ENCODE peak calls at places on chromosomes 1 and 21, in eight cellular contexts. Z, G, L, W, N, Y, T and I are unnamed samples.
A peak's percentile ranks its signal among the peaks of the same experiment; 100 is the strongest.

GRCh38 chr1:145962157-145963102 is 1.9 kb downstream of the ANKRD34A start:
- DNase-seq in G (no peak), Y (peak; percentile 76), L (no peak), Z (no peak), W (no peak), N (peak; percentile 37), T (peak; percentile 73), I (peak; percentile 17)

GRCh38 chr1:23198373-23198772 is 18.9 kb downstream of the HTR1D start:
- DNase-seq in W (peak; percentile 94), G (no peak), Y (no peak), Z (peak; percentile 90), L (no peak), T (no peak), N (no peak), I (no peak)

GRCh38 chr1:98102369-98103030 is 181.7 kb upstream of the DPYD start:
- DNase-seq in W (no peak), G (no peak), Z (peak; percentile 45), Y (no peak), T (no peak), L (no peak), N (no peak), I (no peak)

GRCh38 chr1:183590225-183591191 is at the start of gene NCF2:
- DNase-seq in L (no peak), Z (no peak), N (peak; percentile 83), Y (no peak), T (no peak), W (peak; percentile 75), G (peak; percentile 32), I (peak; percentile 12)

GRCh38 chr21:14752006-14752909 is 206.1 kb upstream of the SAMSN1 start:
- DNase-seq in N (no peak), Y (no peak), T (no peak), W (no peak), Z (no peak), G (no peak), L (no peak), I (no peak)

GRCh38 chr1:4699724-4700301 is 45.4 kb downstream of the AJAP1 start:
- DNase-seq in T (peak; percentile 37), G (no peak), L (no peak), N (no peak), W (no peak), Y (no peak), Z (no peak), I (no peak)

GRCh38 chr1:155177918-155178281 is 4.3 kb downstream of the TRIM46 start:
- DNase-seq in N (no peak), G (no peak), L (no peak), T (peak; percentile 36), W (no peak), Y (no peak), Z (no peak), I (no peak)

GRCh38 chr1:215226755-215227154 is 144.2 kb downstream of the KCNK2 start:
- DNase-seq in Y (no peak), G (no peak), N (no peak), W (peak; percentile 15), Z (no peak), L (no peak), T (no peak), I (no peak)

GRCh38 chr1:57307382-57307781 is 116.5 kb downstream of the DAB1 start:
- DNase-seq in W (peak; percentile 75), Y (no peak), L (no peak), G (no peak), Z (no peak), N (peak; percentile 10), T (peak; percentile 52), I (peak; percentile 94)

GRCh38 chr1:214440219-214440965 is 111.0 kb downstream of the PTPN14 start:
- DNase-seq in Z (no peak), G (peak; percentile 71), N (no peak), Y (no peak), W (no peak), T (no peak), L (no peak), I (no peak)

GRCh38 chr1:98196012-98196411 is 275.2 kb upstream of the DPYD start:
- DNase-seq in Y (no peak), W (no peak), N (no peak), Z (no peak), L (no peak), T (no peak), G (no peak), I (no peak)